ENCODE peak calls at places on chromosomes 5 and 9, in four cellular contexts. One of them, this sample, is unnamed.

GRCh38 chr5:165161204-165161603 is 1655.8 kb downstream of the MAT2B start:
- DNase-seq in GM12878: no peak
- DNase-seq in K562: no peak
- DNase-seq in IMR-90: no peak
- DNase-seq in this sample: no peak

GRCh38 chr5:167453518-167454020 is 837.9 kb upstream of the WWC1 start:
- DNase-seq in IMR-90: no peak
- DNase-seq in K562: no peak
- DNase-seq in GM12878: no peak
- DNase-seq in this sample: no peak

GRCh38 chr5:77845273-77845646 is 69.1 kb upstream of the TBCA start:
- DNase-seq in IMR-90: no peak
- DNase-seq in GM12878: no peak
- DNase-seq in K562: no peak
- DNase-seq in this sample: no peak

GRCh38 chr9:133102190-133103021 is 18.6 kb downstream of the RALGDS start:
- DNase-seq in K562: no peak
- DNase-seq in IMR-90: no peak
- DNase-seq in GM12878: no peak
- DNase-seq in this sample: no peak

GRCh38 chr9:133114451-133114885 is 6.6 kb downstream of the RALGDS start:
- DNase-seq in GM12878: no peak
- DNase-seq in K562: no peak
- DNase-seq in IMR-90: peak; percentile 21
- DNase-seq in this sample: no peak

GRCh38 chr9:93671030-93671358 is 94.6 kb downstream of the PHF2 start:
- DNase-seq in GM12878: no peak
- DNase-seq in K562: no peak
- DNase-seq in IMR-90: no peak
- DNase-seq in this sample: no peak

GRCh38 chr9:79768199-79768598 is 196.4 kb downstream of the TLE4 start:
- DNase-seq in K562: no peak
- DNase-seq in GM12878: no peak
- DNase-seq in IMR-90: peak; percentile 78
- DNase-seq in this sample: no peak

GRCh38 chr9:132497731-132498130 is 84.7 kb upstream of the BARHL1 start:
- DNase-seq in K562: no peak
- DNase-seq in GM12878: no peak
- DNase-seq in IMR-90: no peak
- DNase-seq in this sample: no peak

GRCh38 chr5:10423009-10423408 is 18.7 kb upstream of the ROPN1L start:
- DNase-seq in IMR-90: no peak
- DNase-seq in GM12878: no peak
- DNase-seq in K562: no peak
- DNase-seq in this sample: no peak

GRCh38 chr5:61904730-61905129 is 401.3 kb upstream of the KIF2A start:
- DNase-seq in IMR-90: no peak
- DNase-seq in K562: no peak
- DNase-seq in GM12878: no peak
- DNase-seq in this sample: no peak

GRCh38 chr9:89420397-89420796 is 77.5 kb downstream of the SEMA4D start:
- DNase-seq in IMR-90: no peak
- DNase-seq in GM12878: no peak
- DNase-seq in K562: no peak
- DNase-seq in this sample: no peak

GRCh38 chr9:119307471-119307870 is 61.8 kb downstream of the BRINP1 start:
- DNase-seq in GM12878: no peak
- DNase-seq in K562: no peak
- DNase-seq in IMR-90: no peak
- DNase-seq in this sample: no peak

DNA sequence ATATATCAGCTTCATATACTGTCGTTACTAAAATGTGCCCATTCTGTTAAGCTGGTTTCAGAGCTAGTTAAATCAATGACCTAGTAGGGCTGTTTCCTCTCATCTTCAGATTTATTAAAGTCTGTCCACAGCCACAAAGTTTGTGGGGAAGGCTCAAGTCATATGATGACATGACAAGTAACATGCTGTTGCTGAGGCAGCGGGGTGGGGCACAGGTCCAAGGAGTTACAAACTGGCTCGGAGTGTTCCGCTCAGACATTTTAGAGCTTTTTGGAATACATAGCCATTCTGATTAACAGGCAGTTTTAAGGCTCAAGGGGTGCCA is 2.7 kb upstream of the ANP32B start:
- DNase-seq in K562: peak; percentile 46
- DNase-seq in IMR-90: no peak
- DNase-seq in GM12878: no peak
- DNase-seq in this sample: no peak
- TF ChIP-seq FOS in K562: no peak
- TF ChIP-seq FOS in IMR-90: no peak
- TF ChIP-seq FOS in GM12878: no peak
- TF ChIP-seq FOS in this sample: no peak

GRCh38 chr5:111999286-111999685 is 242.3 kb upstream of the NREP start:
- DNase-seq in GM12878: no peak
- DNase-seq in IMR-90: peak; percentile 90
- DNase-seq in K562: no peak
- DNase-seq in this sample: no peak
- H3K9ac ChIP-seq in GM12878: no peak overlapping the region
- H3K9ac ChIP-seq in IMR-90: peak overlapping the region; percentile 16
- H3K9ac ChIP-seq in K562: no peak overlapping the region
- H3K9ac ChIP-seq in this sample: no peak overlapping the region

DNA sequence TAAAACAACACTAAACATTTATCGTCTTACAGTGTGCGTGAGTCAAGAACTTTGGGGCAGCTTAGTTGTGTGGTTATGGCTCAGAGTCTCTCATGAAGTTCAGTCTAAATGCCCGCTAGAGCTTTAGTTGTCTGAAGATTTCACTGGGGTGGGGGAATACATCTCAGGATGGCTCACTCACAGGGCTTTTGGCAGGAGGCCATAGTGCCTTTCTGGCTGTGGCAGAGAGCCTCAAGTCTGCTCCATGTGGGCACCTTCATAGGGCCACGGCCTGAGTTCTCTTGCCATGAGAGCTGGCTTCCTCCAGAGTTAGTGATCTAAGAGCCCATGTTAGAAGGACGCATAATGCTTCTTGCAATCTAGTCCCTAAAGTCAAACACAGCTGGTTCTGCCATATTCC is 258.8 kb upstream of the NUDT12 start:
- DNase-seq in K562: no peak
- DNase-seq in IMR-90: no peak
- DNase-seq in GM12878: no peak
- DNase-seq in this sample: no peak
- H2AFZ ChIP-seq in K562: no peak overlapping the region
- H2AFZ ChIP-seq in IMR-90: no peak overlapping the region
- H2AFZ ChIP-seq in GM12878: no peak overlapping the region
- H2AFZ ChIP-seq in this sample: no peak overlapping the region

GRCh38 chr5:139698461-139699146 is 50.5 kb downstream of the CXXC5 start:
- DNase-seq in IMR-90: peak; percentile 74
- DNase-seq in K562: peak; percentile 59
- DNase-seq in GM12878: no peak
- DNase-seq in this sample: peak; percentile 76
- TF ChIP-seq FOS in IMR-90: no peak
- TF ChIP-seq FOS in K562: no peak
- TF ChIP-seq FOS in GM12878: no peak
- TF ChIP-seq FOS in this sample: no peak

GRCh38 chr9:30197954-30198353 is 2186.5 kb upstream of the ACO1 start:
- DNase-seq in K562: no peak
- DNase-seq in GM12878: no peak
- DNase-seq in IMR-90: no peak
- DNase-seq in this sample: no peak
- H3K9ac ChIP-seq in K562: no peak overlapping the region
- H3K9ac ChIP-seq in GM12878: no peak overlapping the region
- H3K9ac ChIP-seq in IMR-90: no peak overlapping the region
- H3K9ac ChIP-seq in this sample: no peak overlapping the region

GRCh38 chr5:79961731-79962579 is 29.1 kb downstream of the MTX3 start:
- DNase-seq in K562: no peak
- DNase-seq in IMR-90: no peak
- DNase-seq in GM12878: no peak
- DNase-seq in this sample: no peak
- H2AFZ ChIP-seq in K562: no peak overlapping the region
- H2AFZ ChIP-seq in IMR-90: peak overlapping the region; percentile 74
- H2AFZ ChIP-seq in GM12878: no peak overlapping the region
- H2AFZ ChIP-seq in this sample: no peak overlapping the region

DNA sequence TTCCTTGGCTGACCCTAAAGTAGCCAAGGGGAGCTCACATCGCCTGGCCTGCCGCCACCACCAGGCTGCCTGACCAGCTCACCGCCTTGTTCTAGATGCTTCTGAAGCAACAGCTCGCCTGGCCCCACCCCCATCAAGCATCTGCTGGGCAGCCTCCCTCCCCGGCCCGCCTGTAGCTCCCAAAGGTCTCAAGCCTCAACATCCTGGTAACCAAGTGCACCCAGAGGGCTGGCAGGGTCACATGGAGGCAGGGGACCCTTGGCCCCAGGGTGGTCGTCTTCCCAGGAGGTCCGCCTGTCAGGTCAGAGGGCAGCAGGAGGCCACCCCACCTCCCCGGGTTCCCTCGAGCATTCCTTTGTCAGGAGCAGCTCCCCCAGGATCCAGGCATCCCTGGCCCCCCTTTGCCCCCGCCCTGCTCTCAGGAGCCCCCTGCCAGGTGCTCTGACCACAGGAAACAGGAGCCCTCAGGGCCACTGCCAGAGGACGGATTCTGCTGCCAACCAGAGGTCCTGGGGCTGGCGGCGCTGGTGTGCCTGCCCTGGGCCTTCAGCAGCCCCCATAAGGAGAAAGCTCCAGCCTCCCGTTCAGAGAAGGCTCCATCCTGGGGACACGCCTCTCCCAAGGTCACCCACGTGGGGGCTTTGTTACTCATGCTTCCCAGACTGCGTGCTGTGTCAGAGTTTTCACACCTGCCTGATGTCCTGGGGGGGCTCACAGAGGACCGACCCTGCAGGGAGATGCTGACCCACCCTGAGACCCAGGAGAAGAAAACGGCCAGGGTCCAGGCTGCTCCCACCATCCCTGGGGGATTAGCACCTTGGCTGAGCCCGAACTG is 3.5 kb upstream of the LRRC14B start:
- DNase-seq in IMR-90: no peak
- DNase-seq in K562: no peak
- DNase-seq in GM12878: no peak
- DNase-seq in this sample: no peak
- TF ChIP-seq FOS in IMR-90: no peak
- TF ChIP-seq FOS in K562: no peak
- TF ChIP-seq FOS in GM12878: no peak
- TF ChIP-seq FOS in this sample: no peak

GRCh38 chr9:88075966-88076285 is 62.3 kb downstream of the SPATA31C2 start:
- DNase-seq in IMR-90: no peak
- DNase-seq in K562: no peak
- DNase-seq in GM12878: no peak
- DNase-seq in this sample: no peak
- H3K9ac ChIP-seq in IMR-90: peak overlapping the region; percentile 44
- H3K9ac ChIP-seq in K562: peak overlapping the region; percentile 28
- H3K9ac ChIP-seq in GM12878: no peak overlapping the region
- H3K9ac ChIP-seq in this sample: no peak overlapping the region